ENCODE peak calls at places on chromosomes 13 and 19, in seven cellular contexts. J, C, F, B, X, K and P are unnamed samples.

GRCh38 chr19:6471076-6471475 is 7.0 kb downstream of the CRB3 start:
- DNase-seq in K (no peak), X (no peak), F (no peak), J (no peak), B (no peak), C (no peak), P (no peak)

GRCh38 chr13:100490692-100491091 is 97.9 kb downstream of the GGACT start:
- DNase-seq in K (no peak), B (no peak), C (no peak), J (no peak), X (no peak), F (no peak), P (no peak)

GRCh38 chr13:103157034-103157433 is 90.8 kb upstream of the SLC10A2 start:
- DNase-seq in J (no peak), K (no peak), C (no peak), B (no peak), X (no peak), F (no peak), P (no peak)

GRCh38 chr19:28519950-28520861 is 692.7 kb downstream of the UQCRFS1 start:
- DNase-seq in K (no peak), J (no peak), C (no peak), X (no peak), B (peak; percentile 79), F (no peak), P (no peak)

GRCh38 chr19:6890938-6891337 is 3.6 kb downstream of the ADGRE1 start:
- DNase-seq in B (no peak), F (no peak), C (no peak), K (no peak), X (peak; percentile 53), J (no peak), P (no peak)

GRCh38 chr19:18982669-18983068 is 41.7 kb upstream of the HOMER3 start:
- DNase-seq in F (no peak), C (no peak), J (no peak), K (no peak), X (no peak), B (no peak), P (no peak)

GRCh38 chr19:29819986-29820385 is 8.2 kb downstream of the CCNE1 start:
- DNase-seq in K (no peak), J (no peak), X (no peak), B (no peak), F (no peak), C (no peak), P (no peak)

GRCh38 chr13:28464861-28465260 is 30.1 kb downstream of the FLT1 start:
- DNase-seq in F (no peak), B (no peak), K (no peak), J (no peak), C (no peak), X (no peak), P (no peak)

GRCh38 chr19:27744926-27745844 is 1467.8 kb downstream of the UQCRFS1 start:
- DNase-seq in B (no peak), J (no peak), K (no peak), C (no peak), F (no peak), X (no peak), P (no peak)

GRCh38 chr13:105956891-105957290 is 578.6 kb downstream of the EFNB2 start:
- DNase-seq in X (no peak), C (no peak), B (no peak), K (no peak), J (no peak), F (no peak), P (no peak)

GRCh38 chr13:108213946-108214345 is 1.4 kb downstream of the LIG4 start:
- DNase-seq in F (no peak), C (no peak), X (no peak), B (no peak), K (no peak), J (no peak), P (no peak)

GRCh38 chr13:106566682-106567420 is 1.1 kb downstream of the ARGLU1 start:
- DNase-seq in X (no peak), B (peak; percentile 59), J (no peak), C (no peak), F (peak; percentile 64), K (peak; percentile 59), P (no peak)

GRCh38 chr19:5075603-5076002 is 106.7 kb downstream of the KDM4B start:
- DNase-seq in C (no peak), F (no peak), B (no peak), X (no peak), J (no peak), K (no peak), P (no peak)

GRCh38 chr19:38142176-38143035 is 81.6 kb downstream of the DPF1 start:
- DNase-seq in C (peak; percentile 68), B (peak; percentile 67), F (peak; percentile 49), X (peak; percentile 8), J (no peak), K (peak; percentile 64), P (no peak)

GRCh38 chr13:35512271-35512920 is 35.9 kb upstream of the MAB21L1 start:
- DNase-seq in J (no peak), B (no peak), X (no peak), K (no peak), C (no peak), F (peak; percentile 42), P (no peak)

GRCh38 chr19:6753178-6754031 is 13.8 kb downstream of the SH2D3A start:
- DNase-seq in J (peak; percentile 57), F (peak; percentile 72), K (peak; percentile 78), C (peak; percentile 90), B (peak; percentile 87), X (peak; percentile 71), P (peak; percentile 85)

GRCh38 chr19:36489920-36490415 is 607 bp upstream of the ZNF566 start:
- DNase-seq in B (no peak), K (peak; percentile 80), J (peak; percentile 73), F (no peak), X (peak; percentile 83), C (peak; percentile 93), P (peak; percentile 87)

GRCh38 chr13:105552078-105552477 is 983.4 kb downstream of the EFNB2 start:
- DNase-seq in C (no peak), J (no peak), K (no peak), B (no peak), X (no peak), F (no peak), P (no peak)

GRCh38 chr13:109439813-109440212 is 346.6 kb downstream of the IRS2 start:
- DNase-seq in C (no peak), K (no peak), X (no peak), B (no peak), F (no peak), J (no peak), P (no peak)

GRCh38 chr13:99439048-99439447 is 62.2 kb upstream of the TM9SF2 start:
- DNase-seq in C (no peak), J (no peak), X (no peak), B (no peak), K (no peak), F (no peak), P (no peak)

GRCh38 chr19:38020331-38020730 is 113.3 kb downstream of the SIPA1L3 start:
- DNase-seq in J (no peak), X (no peak), B (no peak), F (no peak), K (no peak), C (no peak), P (no peak)

GRCh38 chr19:42239544-42240220 is 2.7 kb downstream of the GSK3A start:
- DNase-seq in X (no peak), K (no peak), F (no peak), B (no peak), C (no peak), J (no peak), P (no peak)

GRCh38 chr13:59121507-59121906 is 1042.2 kb downstream of the DIAPH3 start:
- DNase-seq in X (no peak), J (no peak), F (no peak), C (no peak), B (no peak), K (no peak), P (no peak)

GRCh38 chr19:35171730-35172129 is 17.2 kb downstream of the FXYD5 start:
- DNase-seq in F (no peak), B (no peak), C (no peak), K (no peak), X (no peak), J (no peak), P (no peak)

GRCh38 chr19:41350735-41351338 is 2.9 kb downstream of the TGFB1 start:
- DNase-seq in C (no peak), F (no peak), J (no peak), K (no peak), X (no peak), B (no peak), P (no peak)

GRCh38 chr19:46904114-46905060 is 43.6 kb downstream of the ARHGAP35 start:
- DNase-seq in J (no peak), X (no peak), K (peak; percentile 36), B (peak; percentile 32), C (no peak), F (no peak), P (no peak)
- H3K4me1 ChIP-seq in J (no peaks in the 10 kb centered on the region), X (peaks cover 48% of the 10 kb centered on the region), K (peaks cover 92% of the 10 kb centered on the region), B (peaks cover 54% of the 10 kb centered on the region), C (peaks cover 5% of the 10 kb centered on the region), F (peaks cover 14% of the 10 kb centered on the region), P (peaks cover 29% of the 10 kb centered on the region)

GRCh38 chr19:10380311-10381102 is at the start of gene TYK2:
- DNase-seq in B (peak; percentile 95), J (peak; percentile 99), X (peak; percentile 98), C (peak; percentile 98), F (peak; percentile 99), K (peak; percentile 96), P (peak; percentile 98)
- H3K4me3 ChIP-seq in B (peak within 1 kb of the TSS; percentile 85), J (peak within 1 kb of the TSS; percentile 95), X (peak within 1 kb of the TSS; percentile 79), C (peak within 1 kb of the TSS; percentile 89), F (peak within 1 kb of the TSS; percentile 64), K (peak within 1 kb of the TSS; percentile 89), P (peak within 1 kb of the TSS; percentile 82)

DNA sequence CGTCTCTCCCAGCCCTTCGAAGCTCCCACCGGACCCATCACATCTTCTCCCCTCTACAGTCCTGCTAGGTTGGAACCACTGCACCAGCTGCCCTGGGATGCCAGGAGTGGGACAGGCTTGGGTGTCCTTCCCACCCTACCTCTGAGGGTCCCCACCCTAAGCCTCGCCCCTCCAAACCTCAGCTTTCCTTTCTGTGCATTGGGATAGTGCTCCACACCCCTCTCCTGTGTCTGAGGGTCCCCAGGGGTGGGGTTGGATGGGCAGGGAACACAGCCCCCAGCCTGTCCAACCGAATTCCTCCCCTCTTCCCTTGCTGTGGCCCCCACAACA is 1.9 kb upstream of the BCL3 start:
- DNase-seq in J (no peak), F (no peak), B (no peak), X (no peak), K (no peak), C (no peak), P (no peak)
- H3K4me1 ChIP-seq in J (peaks cover 25% of the 10 kb centered on the region), F (peaks cover 63% of the 10 kb centered on the region), B (peaks cover 48% of the 10 kb centered on the region), X (peaks cover 38% of the 10 kb centered on the region), K (peaks cover 90% of the 10 kb centered on the region), C (peaks cover 9% of the 10 kb centered on the region), P (peaks cover 48% of the 10 kb centered on the region)

DNA sequence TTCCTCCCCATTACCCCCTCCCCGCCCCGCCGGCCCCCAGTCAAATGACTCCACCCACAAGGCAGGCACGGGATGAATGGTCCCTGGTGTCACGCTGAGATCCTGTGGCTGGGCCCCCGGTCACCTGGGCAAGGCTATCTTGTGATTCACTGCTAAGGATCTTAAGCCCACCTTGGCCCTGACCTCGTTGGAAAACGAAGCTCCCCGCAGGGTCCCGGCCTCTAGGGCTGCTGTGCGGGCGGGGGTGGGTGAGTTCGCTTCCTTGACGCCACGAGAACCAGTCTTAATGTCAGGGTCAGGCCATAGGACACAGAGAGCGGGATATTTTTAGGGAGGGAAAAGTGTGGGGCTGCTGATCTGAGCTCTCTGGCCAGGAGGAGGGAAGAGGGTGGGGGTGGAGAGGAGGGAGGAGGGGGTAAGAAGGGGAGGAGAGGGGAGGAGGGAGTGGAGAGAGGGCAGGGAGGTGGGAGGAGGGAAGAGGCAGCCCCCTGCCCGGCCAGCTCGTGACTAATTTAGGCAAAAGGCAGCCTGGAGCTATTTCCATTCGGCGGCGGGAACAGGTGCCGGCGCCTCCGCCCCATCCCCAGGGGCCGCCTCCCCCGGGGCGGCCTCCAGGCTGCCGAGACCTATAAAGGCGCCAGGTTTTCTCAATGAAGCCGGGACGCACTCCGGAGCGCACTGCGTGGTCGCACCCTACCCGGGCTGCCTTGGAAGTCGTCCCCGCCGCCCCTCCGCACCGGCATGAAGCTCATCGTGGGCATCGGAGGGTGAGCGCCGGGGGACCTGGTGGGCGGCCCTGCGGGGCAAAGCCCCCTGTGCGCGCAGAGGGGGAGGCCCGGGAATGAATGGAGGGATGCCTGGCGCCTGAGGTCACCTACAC is at the start of gene NMRK2:
- DNase-seq in F (no peak), B (peak; percentile 72), C (peak; percentile 15), K (peak; percentile 66), J (no peak), X (no peak), P (no peak)
- H3K4me3 ChIP-seq in F (no peak within 1 kb of the TSS), B (peak within 1 kb of the TSS; percentile 50), C (peak within 1 kb of the TSS; percentile 64), K (peak within 1 kb of the TSS; percentile 67), J (no peak within 1 kb of the TSS), X (no peak within 1 kb of the TSS), P (no peak within 1 kb of the TSS)